ENCODE peak calls at places on chromosome 2, in five cellular contexts. Q, V, P, U and J are unnamed samples.

GRCh38 chr2:37625781-37626548 is 45.5 kb downstream of the CDC42EP3 start:
- DNase-seq in Q (no peak), V (peak), P (no peak), U (no peak), J (no peak)

GRCh38 chr2:17878222-17879136 is at the start of gene KCNS3:
- DNase-seq in Q (peak), V (no peak), P (no peak), U (no peak), J (peak)

GRCh38 chr2:30662268-30663131 is 144.7 kb downstream of the CAPN13 start:
- DNase-seq in Q (no peak), V (no peak), P (no peak), U (no peak), J (peak)

GRCh38 chr2:66000888-66001287 is 434.0 kb upstream of the MEIS1 start:
- DNase-seq in Q (no peak), V (no peak), P (no peak), U (no peak), J (no peak)

GRCh38 chr2:180979935-180980184 is 545 bp upstream of the UBE2E3 start:
- DNase-seq in Q (no peak), V (no peak), P (no peak), U (no peak), J (no peak)

GRCh38 chr2:24307961-24308360 is 52.4 kb downstream of the ITSN2 start:
- DNase-seq in Q (no peak), V (no peak), P (no peak), U (no peak), J (no peak)

GRCh38 chr2:237459226-237459625 is 27.8 kb upstream of the MLPH start:
- DNase-seq in Q (no peak), V (no peak), P (no peak), U (no peak), J (no peak)

GRCh38 chr2:174038472-174038871 is 73.3 kb upstream of the SP3 start:
- DNase-seq in Q (no peak), V (no peak), P (no peak), U (no peak), J (no peak)

GRCh38 chr2:30178618-30179404 is 32.0 kb downstream of the YPEL5 start:
- DNase-seq in Q (peak), V (no peak), P (no peak), U (no peak), J (peak)

GRCh38 chr2:136034629-136035028 is 49.2 kb upstream of the DARS1 start:
- DNase-seq in Q (no peak), V (no peak), P (no peak), U (no peak), J (no peak)

GRCh38 chr2:218402911-218403411 is 3.3 kb downstream of the CTDSP1 start:
- DNase-seq in Q (no peak), V (no peak), P (no peak), U (no peak), J (no peak)

GRCh38 chr2:79984476-79984875 is 320.1 kb downstream of the LRRTM1 start:
- DNase-seq in Q (no peak), V (no peak), P (no peak), U (no peak), J (no peak)

GRCh38 chr2:31219131-31219969 is 2.0 kb upstream of the CAPN14 start:
- DNase-seq in Q (no peak), V (no peak), P (no peak), U (no peak), J (no peak)

GRCh38 chr2:68931799-68932198 is 20.9 kb downstream of the GKN2 start:
- DNase-seq in Q (no peak), V (no peak), P (no peak), U (no peak), J (no peak)

GRCh38 chr2:204407209-204408070 is 137.8 kb upstream of the PARD3B start:
- DNase-seq in Q (no peak), V (no peak), P (no peak), U (no peak), J (no peak)

GRCh38 chr2:119425620-119426395 is 5.8 kb upstream of the TMEM37 start:
- DNase-seq in Q (no peak), V (no peak), P (no peak), U (no peak), J (no peak)

GRCh38 chr2:167960089-167960747 is 287.2 kb downstream of the STK39 start:
- DNase-seq in Q (no peak), V (no peak), P (no peak), U (no peak), J (no peak)

GRCh38 chr2:98550165-98550564 is 58.1 kb downstream of the COA5 start:
- DNase-seq in Q (no peak), V (peak), P (no peak), U (no peak), J (no peak)

GRCh38 chr2:8524388-8524787 is 157.5 kb upstream of the ID2 start:
- DNase-seq in Q (no peak), V (no peak), P (no peak), U (no peak), J (no peak)

GRCh38 chr2:20447437-20448245 is 767 bp downstream of the RHOB start:
- DNase-seq in Q (peak), V (peak), P (no peak), U (no peak), J (peak)

GRCh38 chr2:236051351-236051750 is 116.8 kb downstream of the GBX2 start:
- DNase-seq in Q (no peak), V (no peak), P (no peak), U (no peak), J (no peak)

GRCh38 chr2:58620127-58620526 is 379.0 kb upstream of the FANCL start:
- DNase-seq in Q (peak), V (no peak), P (no peak), U (no peak), J (peak)

GRCh38 chr2:169933124-169933711 is 106.0 kb downstream of the UBR3 start:
- DNase-seq in Q (peak), V (no peak), P (no peak), U (peak), J (peak)

GRCh38 chr2:121128741-121129659 is 156.0 kb downstream of the TFCP2L1 start:
- DNase-seq in Q (peak), V (no peak), P (no peak), U (no peak), J (peak)

GRCh38 chr2:64212346-64212745 is 68.1 kb upstream of the PELI1 start:
- DNase-seq in Q (no peak), V (no peak), P (no peak), U (no peak), J (no peak)

GRCh38 chr2:98123286-98123685 is 36.3 kb downstream of the VWA3B start:
- DNase-seq in Q (no peak), V (no peak), P (no peak), U (no peak), J (no peak)

GRCh38 chr2:52745144-52745543 is 1022.5 kb upstream of the CHAC2 start:
- DNase-seq in Q (no peak), V (no peak), P (no peak), U (no peak), J (no peak)

GRCh38 chr2:210287301-210287700 is 27.7 kb downstream of the MYL1 start:
- DNase-seq in Q (no peak), V (no peak), P (no peak), U (no peak), J (no peak)

GRCh38 chr2:74606927-74607326 is 41.2 kb downstream of the M1AP start:
- DNase-seq in Q (no peak), V (no peak), P (no peak), U (no peak), J (no peak)

GRCh38 chr2:233676046-233676445 is 4.3 kb downstream of the UGT1A9 start:
- DNase-seq in Q (no peak), V (no peak), P (no peak), U (no peak), J (no peak)

GRCh38 chr2:35783723-35784122 is 571.9 kb upstream of the CRIM1 start:
- DNase-seq in Q (no peak), V (no peak), P (no peak), U (no peak), J (peak)

GRCh38 chr2:128573116-128573515 is 254.4 kb upstream of the HS6ST1 start:
- DNase-seq in Q (no peak), V (no peak), P (no peak), U (no peak), J (no peak)

GRCh38 chr2:223087466-223087865 is 35.5 kb downstream of the KCNE4 start:
- DNase-seq in Q (no peak), V (no peak), P (no peak), U (no peak), J (no peak)